ENCODE peak calls at places on chromosome 5, in six cellular contexts. One of them, this sample, is unnamed.
A peak's percentile ranks its signal among the peaks of the same experiment; 100 is the strongest.

GRCh38 chr5:128111818-128112448 is 28.4 kb downstream of the SLC12A2 start:
- DNase-seq in HepG2: no peak
- DNase-seq in K562: no peak
- DNase-seq in H1: no peak
- DNase-seq in WTC11: no peak
- DNase-seq in A549: peak; percentile 39
- DNase-seq in this sample: peak; percentile 11

GRCh38 chr5:67773439-67773988 is 442.0 kb upstream of the PIK3R1 start:
- DNase-seq in HepG2: peak; percentile 92
- DNase-seq in K562: no peak
- DNase-seq in H1: no peak
- DNase-seq in WTC11: no peak
- DNase-seq in A549: no peak
- DNase-seq in this sample: peak; percentile 6

GRCh38 chr5:352639-353598 is 31.4 kb downstream of the AHRR start:
- DNase-seq in HepG2: no peak
- DNase-seq in K562: no peak
- DNase-seq in H1: peak; percentile 46
- DNase-seq in WTC11: no peak
- DNase-seq in A549: no peak
- DNase-seq in this sample: no peak

GRCh38 chr5:151157426-151158286 is at the start of gene ANXA6:
- DNase-seq in HepG2: peak; percentile 22
- DNase-seq in K562: peak; percentile 92
- DNase-seq in H1: peak; percentile 84
- DNase-seq in WTC11: peak; percentile 76
- DNase-seq in A549: peak; percentile 63
- DNase-seq in this sample: peak; percentile 83

GRCh38 chr5:12269164-12269563 is 364.9 kb upstream of the CTNND2 start:
- DNase-seq in HepG2: no peak
- DNase-seq in K562: no peak
- DNase-seq in H1: no peak
- DNase-seq in WTC11: no peak
- DNase-seq in A549: no peak
- DNase-seq in this sample: no peak

GRCh38 chr5:139638736-139639618 is 9.2 kb upstream of the CXXC5 start:
- DNase-seq in HepG2: no peak
- DNase-seq in K562: no peak
- DNase-seq in H1: peak; percentile 43
- DNase-seq in WTC11: no peak
- DNase-seq in A549: no peak
- DNase-seq in this sample: no peak

GRCh38 chr5:1519631-1520141 is 4.1 kb downstream of the LPCAT1 start:
- DNase-seq in HepG2: no peak
- DNase-seq in K562: no peak
- DNase-seq in H1: peak; percentile 39
- DNase-seq in WTC11: no peak
- DNase-seq in A549: no peak
- DNase-seq in this sample: no peak

GRCh38 chr5:143106175-143106574 is 297.3 kb downstream of the NR3C1 start:
- DNase-seq in HepG2: peak; percentile 80
- DNase-seq in K562: no peak
- DNase-seq in H1: no peak
- DNase-seq in WTC11: peak; percentile 35
- DNase-seq in A549: peak; percentile 89
- DNase-seq in this sample: peak; percentile 79

GRCh38 chr5:54651482-54652076 is 134.0 kb downstream of the SNX18 start:
- DNase-seq in HepG2: no peak
- DNase-seq in K562: no peak
- DNase-seq in H1: no peak
- DNase-seq in WTC11: no peak
- DNase-seq in A549: no peak
- DNase-seq in this sample: peak; percentile 11

GRCh38 chr5:37668524-37669047 is 171.3 kb downstream of the GDNF start:
- DNase-seq in HepG2: peak; percentile 90
- DNase-seq in K562: peak; percentile 46
- DNase-seq in H1: no peak
- DNase-seq in WTC11: no peak
- DNase-seq in A549: peak; percentile 93
- DNase-seq in this sample: peak; percentile 88

GRCh38 chr5:7960142-7960541 is 91.2 kb downstream of the MTRR start:
- DNase-seq in HepG2: no peak
- DNase-seq in K562: no peak
- DNase-seq in H1: no peak
- DNase-seq in WTC11: no peak
- DNase-seq in A549: no peak
- DNase-seq in this sample: no peak

GRCh38 chr5:757931-758697 is 26.4 kb downstream of the ZDHHC11B start:
- DNase-seq in HepG2: peak; percentile 74
- DNase-seq in K562: peak; percentile 10
- DNase-seq in H1: peak; percentile 61
- DNase-seq in WTC11: peak; percentile 50
- DNase-seq in A549: no peak
- DNase-seq in this sample: no peak

GRCh38 chr5:98784411-98784810 is 10.9 kb downstream of the RGMB start:
- DNase-seq in HepG2: no peak
- DNase-seq in K562: no peak
- DNase-seq in H1: no peak
- DNase-seq in WTC11: no peak
- DNase-seq in A549: no peak
- DNase-seq in this sample: no peak

GRCh38 chr5:78242001-78242400 is 52.5 kb downstream of the AP3B1 start:
- DNase-seq in HepG2: no peak
- DNase-seq in K562: no peak
- DNase-seq in H1: no peak
- DNase-seq in WTC11: no peak
- DNase-seq in A549: no peak
- DNase-seq in this sample: no peak

GRCh38 chr5:173920024-173920753 is 32.0 kb downstream of the CPEB4 start:
- DNase-seq in HepG2: no peak
- DNase-seq in K562: no peak
- DNase-seq in H1: no peak
- DNase-seq in WTC11: no peak
- DNase-seq in A549: no peak
- DNase-seq in this sample: peak; percentile 70

GRCh38 chr5:61289669-61290363 is 42.2 kb upstream of the ZSWIM6 start:
- DNase-seq in HepG2: no peak
- DNase-seq in K562: no peak
- DNase-seq in H1: no peak
- DNase-seq in WTC11: no peak
- DNase-seq in A549: no peak
- DNase-seq in this sample: no peak

GRCh38 chr5:142906863-142907671 is 136.9 kb downstream of the ARHGAP26 start:
- DNase-seq in HepG2: no peak
- DNase-seq in K562: no peak
- DNase-seq in H1: no peak
- DNase-seq in WTC11: no peak
- DNase-seq in A549: no peak
- DNase-seq in this sample: no peak

GRCh38 chr5:31270396-31270795 is 76.9 kb downstream of the CDH6 start:
- DNase-seq in HepG2: peak; percentile 3
- DNase-seq in K562: peak; percentile 39
- DNase-seq in H1: no peak
- DNase-seq in WTC11: no peak
- DNase-seq in A549: peak; percentile 15
- DNase-seq in this sample: peak; percentile 4

GRCh38 chr5:127934791-127935256 is 148.7 kb upstream of the SLC12A2 start:
- DNase-seq in HepG2: peak; percentile 97
- DNase-seq in K562: no peak
- DNase-seq in H1: no peak
- DNase-seq in WTC11: no peak
- DNase-seq in A549: peak; percentile 99
- DNase-seq in this sample: peak; percentile 17

GRCh38 chr5:122723606-122724352 is 51.1 kb upstream of the SNX2 start:
- DNase-seq in HepG2: no peak
- DNase-seq in K562: no peak
- DNase-seq in H1: no peak
- DNase-seq in WTC11: no peak
- DNase-seq in A549: no peak
- DNase-seq in this sample: no peak

GRCh38 chr5:119287547-119288073 is 68.2 kb upstream of the TNFAIP8 start:
- DNase-seq in HepG2: no peak
- DNase-seq in K562: no peak
- DNase-seq in H1: no peak
- DNase-seq in WTC11: no peak
- DNase-seq in A549: peak; percentile 73
- DNase-seq in this sample: peak; percentile 33

GRCh38 chr5:109451161-109451560 is 41.4 kb upstream of the PJA2 start:
- DNase-seq in HepG2: no peak
- DNase-seq in K562: no peak
- DNase-seq in H1: no peak
- DNase-seq in WTC11: no peak
- DNase-seq in A549: no peak
- DNase-seq in this sample: no peak

GRCh38 chr5:106873558-106873957 is 797.2 kb downstream of the EFNA5 start:
- DNase-seq in HepG2: no peak
- DNase-seq in K562: no peak
- DNase-seq in H1: no peak
- DNase-seq in WTC11: no peak
- DNase-seq in A549: no peak
- DNase-seq in this sample: peak; percentile 29

GRCh38 chr5:74232281-74232680 is 408.2 kb downstream of the ENC1 start:
- DNase-seq in HepG2: no peak
- DNase-seq in K562: no peak
- DNase-seq in H1: no peak
- DNase-seq in WTC11: no peak
- DNase-seq in A549: no peak
- DNase-seq in this sample: no peak

GRCh38 chr5:172913117-172913850 is 45.9 kb upstream of the RPL26L1 start:
- DNase-seq in HepG2: no peak
- DNase-seq in K562: no peak
- DNase-seq in H1: no peak
- DNase-seq in WTC11: no peak
- DNase-seq in A549: no peak
- DNase-seq in this sample: no peak
- TF ChIP-seq JUN in HepG2: no peak
- TF ChIP-seq JUN in K562: no peak
- TF ChIP-seq JUN in H1: no peak
- TF ChIP-seq JUN in WTC11: no peak
- TF ChIP-seq JUN in A549: no peak
- TF ChIP-seq JUN in this sample: no peak

GRCh38 chr5:113569396-113569795 is 55.9 kb downstream of the YTHDC2 start:
- DNase-seq in HepG2: no peak
- DNase-seq in K562: no peak
- DNase-seq in H1: no peak
- DNase-seq in WTC11: no peak
- DNase-seq in A549: no peak
- DNase-seq in this sample: no peak
- TF ChIP-seq JUN in HepG2: no peak
- TF ChIP-seq JUN in K562: no peak
- TF ChIP-seq JUN in H1: no peak
- TF ChIP-seq JUN in WTC11: no peak
- TF ChIP-seq JUN in A549: no peak
- TF ChIP-seq JUN in this sample: no peak

DNA sequence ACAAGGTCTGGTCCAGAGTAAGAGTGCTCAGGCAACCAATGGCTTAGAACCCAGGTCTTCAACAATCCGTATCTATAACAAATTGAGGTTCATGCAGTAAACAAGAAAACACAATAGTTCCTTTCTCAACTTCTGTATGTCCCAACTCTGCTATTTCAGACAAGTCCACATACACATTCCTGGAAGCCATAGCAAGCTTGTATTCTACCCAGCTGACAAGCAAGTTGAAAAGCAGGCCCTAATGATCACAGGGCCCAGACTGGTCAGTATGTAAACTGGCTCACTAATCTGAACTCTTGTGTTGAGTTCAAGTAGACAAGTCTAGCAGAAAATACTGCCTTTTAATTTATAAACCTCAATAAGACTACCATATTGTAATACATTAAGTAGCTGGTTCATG is 26.9 kb downstream of the FNIP1 start:
- DNase-seq in HepG2: peak; percentile 31
- DNase-seq in K562: no peak
- DNase-seq in H1: no peak
- DNase-seq in WTC11: no peak
- DNase-seq in A549: no peak
- DNase-seq in this sample: no peak
- TF ChIP-seq JUN in HepG2: no peak
- TF ChIP-seq JUN in K562: no peak
- TF ChIP-seq JUN in H1: no peak
- TF ChIP-seq JUN in WTC11: no peak
- TF ChIP-seq JUN in A549: no peak
- TF ChIP-seq JUN in this sample: no peak

GRCh38 chr5:178284095-178284675 is 51.6 kb upstream of the PHYKPL start:
- DNase-seq in HepG2: no peak
- DNase-seq in K562: peak; percentile 32
- DNase-seq in H1: no peak
- DNase-seq in WTC11: no peak
- DNase-seq in A549: peak; percentile 43
- DNase-seq in this sample: no peak
- TF ChIP-seq JUN in HepG2: no peak
- TF ChIP-seq JUN in K562: no peak
- TF ChIP-seq JUN in H1: peak; percentile 4
- TF ChIP-seq JUN in WTC11: no peak
- TF ChIP-seq JUN in A549: no peak
- TF ChIP-seq JUN in this sample: no peak

DNA sequence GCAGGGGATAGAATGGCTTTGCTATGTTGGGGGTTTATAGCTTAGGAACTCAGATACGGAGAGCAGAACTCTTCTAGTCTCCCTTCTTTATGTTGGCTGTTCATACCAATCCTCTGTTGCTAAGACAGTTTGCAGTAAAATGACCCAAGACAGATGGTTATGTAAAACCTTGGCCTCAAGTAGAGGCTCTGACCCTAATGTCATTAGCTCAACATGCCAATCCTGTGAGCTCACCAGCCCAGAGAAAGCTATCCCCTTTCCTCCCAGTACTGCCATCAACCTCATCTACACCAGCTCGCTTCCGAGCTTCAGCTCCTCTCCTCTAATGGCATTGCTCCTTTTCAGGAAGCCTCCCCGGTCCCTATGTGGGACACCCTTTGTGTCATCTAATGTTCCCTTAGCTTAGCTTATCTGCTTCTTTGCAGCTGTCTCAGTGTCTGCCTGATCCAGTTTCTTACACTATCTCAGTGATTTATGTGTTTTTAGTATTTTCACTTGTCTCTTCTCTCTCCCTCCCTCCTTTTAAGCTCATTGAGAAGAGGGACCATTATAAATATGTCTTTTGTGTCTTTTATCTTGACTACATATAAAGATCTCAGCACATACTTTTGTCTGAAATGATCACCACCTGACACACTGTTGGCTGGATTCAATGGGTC is 281.3 kb upstream of the CLINT1 start:
- DNase-seq in HepG2: no peak
- DNase-seq in K562: no peak
- DNase-seq in H1: no peak
- DNase-seq in WTC11: no peak
- DNase-seq in A549: no peak
- DNase-seq in this sample: no peak
- TF ChIP-seq JUN in HepG2: no peak
- TF ChIP-seq JUN in K562: no peak
- TF ChIP-seq JUN in H1: no peak
- TF ChIP-seq JUN in WTC11: no peak
- TF ChIP-seq JUN in A549: no peak
- TF ChIP-seq JUN in this sample: no peak

This sample was measured in endothelial cell of umbilical vein.